ENCODE peak calls at places on chromosome 9, in four cellular contexts. F is psoas muscle, D is IMR-90, N is cardiac muscle cell. M is an unnamed sample. For H3K4me1, the result is how much of the 10 kb centered on the place peaks cover.

GRCh38 chr9:116491219-116491618 is 195.9 kb upstream of the TRIM32 start:
- DNase-seq in F (no peak), D (no peak), N (no peak), M (peak)

GRCh38 chr9:113636165-113636564 is 172.6 kb downstream of the RGS3 start:
- DNase-seq in F (no peak), D (peak), N (no peak), M (no peak)

GRCh38 chr9:86732514-86732913 is 214.8 kb downstream of the GAS1 start:
- DNase-seq in F (peak), D (peak), N (no peak), M (peak)

GRCh38 chr9:71854811-71855210 is 56.2 kb downstream of the ABHD17B start:
- DNase-seq in F (no peak), D (no peak), N (no peak), M (no peak)

GRCh38 chr9:12629091-12629490 is 64.1 kb upstream of the TYRP1 start:
- DNase-seq in F (no peak), D (no peak), N (no peak), M (no peak)

GRCh38 chr9:86706391-86706790 is 240.9 kb downstream of the GAS1 start:
- DNase-seq in F (no peak), D (peak), N (no peak), M (no peak)

GRCh38 chr9:71608825-71609452 is 159.4 kb downstream of the CEMIP2 start:
- DNase-seq in F (no peak), D (peak), N (no peak), M (no peak)

GRCh38 chr9:23526806-23527205 is 299.2 kb downstream of the ELAVL2 start:
- DNase-seq in F (no peak), D (no peak), N (no peak), M (no peak)

GRCh38 chr9:71691036-71691435 is 77.3 kb downstream of the CEMIP2 start:
- DNase-seq in F (no peak), D (no peak), N (no peak), M (no peak)

GRCh38 chr9:8782237-8782636 is 982.7 kb upstream of the DMAC1 start:
- DNase-seq in F (no peak), D (no peak), N (no peak), M (no peak)

GRCh38 chr9:132994410-132995120 is 16.1 kb downstream of the GFI1B start:
- DNase-seq in F (no peak), D (peak), N (no peak), M (peak)

GRCh38 chr9:136373300-136374182 is at the start of gene CARD9:
- DNase-seq in F (no peak), D (no peak), N (no peak), M (no peak)

GRCh38 chr9:32524558-32525461 is 1.2 kb downstream of the RIGI start:
- DNase-seq in F (no peak), D (no peak), N (no peak), M (peak)

GRCh38 chr9:35844628-35845301 is 15.7 kb downstream of the TMEM8B start:
- DNase-seq in F (no peak), D (peak), N (no peak), M (peak)

GRCh38 chr9:89175739-89176360 is 2.8 kb downstream of the SHC3 start:
- DNase-seq in F (no peak), D (no peak), N (no peak), M (peak)

GRCh38 chr9:119370816-119371215 is 1.6 kb upstream of the BRINP1 start:
- DNase-seq in F (peak), D (peak), N (peak), M (peak)

GRCh38 chr9:108776920-108777650 is 78.7 kb downstream of the ACTL7B start:
- DNase-seq in F (no peak), D (peak), N (no peak), M (peak)

GRCh38 chr9:130570200-130570599 is 9.2 kb upstream of the FUBP3 start:
- DNase-seq in F (no peak), D (peak), N (no peak), M (peak)

GRCh38 chr9:17472126-17472525 is 106.7 kb upstream of the SH3GL2 start:
- DNase-seq in F (no peak), D (peak), N (no peak), M (no peak)

GRCh38 chr9:130640681-130641080 is 23.7 kb upstream of the PRDM12 start:
- DNase-seq in F (peak), D (no peak), N (no peak), M (no peak)

GRCh38 chr9:100619194-100619593 is 41.3 kb downstream of the CAVIN4 start:
- DNase-seq in F (no peak), D (no peak), N (no peak), M (no peak)

GRCh38 chr9:114004221-114004716 is 73.8 kb downstream of the AMBP start:
- DNase-seq in F (peak), D (no peak), N (peak), M (no peak)

GRCh38 chr9:110555551-110555950 is 24.0 kb downstream of the SVEP1 start:
- DNase-seq in F (no peak), D (no peak), N (no peak), M (peak)

GRCh38 chr9:113886471-113886870 is 10.4 kb downstream of the ZNF618 start:
- DNase-seq in F (no peak), D (peak), N (no peak), M (peak)

GRCh38 chr9:72509635-72510034 is 11.8 kb upstream of the TMC1 start:
- DNase-seq in F (no peak), D (peak), N (no peak), M (no peak)

GRCh38 chr9:101705135-101705661 is 33.2 kb downstream of the GRIN3A start:
- DNase-seq in F (peak), D (no peak), N (peak), M (no peak)

GRCh38 chr9:21634951-21635350 is 152.8 kb upstream of the IFNE start:
- DNase-seq in F (no peak), D (no peak), N (no peak), M (no peak)

DNA sequence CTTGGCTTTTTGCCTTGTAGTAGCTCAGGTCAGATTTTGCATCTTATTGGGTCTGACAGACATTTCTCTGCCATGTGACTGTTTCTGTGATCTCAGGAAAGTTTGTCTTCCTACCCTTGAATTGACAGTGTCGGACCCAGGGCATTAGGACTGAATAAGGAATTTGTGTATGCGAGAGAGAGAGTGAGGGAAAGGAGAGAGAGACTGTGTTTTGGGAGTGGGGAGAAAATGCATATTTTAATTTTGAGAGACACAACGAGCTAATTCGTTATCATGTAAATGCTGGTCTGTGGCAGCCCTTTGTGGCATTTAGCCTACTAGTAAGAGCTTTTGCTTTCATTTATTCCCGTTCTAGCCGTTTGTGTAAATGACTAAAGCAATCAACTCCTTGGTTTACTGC is 79.9 kb upstream of the MAMDC2 start:
- DNase-seq in F (no peak), D (no peak), N (no peak), M (no peak)
- H3K4me1 ChIP-seq in F (under half), D (under half), N (under half), M (under half)

GRCh38 chr9:34653610-34654072 is 1.7 kb downstream of the IL11RA start:
- DNase-seq in F (no peak), D (peak), N (peak), M (peak)

GRCh38 chr9:34653131-34653530 is 1.1 kb downstream of the IL11RA start:
- DNase-seq in F (no peak), D (peak), N (no peak), M (no peak)

GRCh38 chr9:34651286-34651685 is 699 bp upstream of the IL11RA start:
- DNase-seq in F (no peak), D (peak), N (no peak), M (peak)

GRCh38 chr9:34651876-34652602 is at the start of gene IL11RA:
- DNase-seq in F (peak), D (peak), N (peak), M (peak)

DNA sequence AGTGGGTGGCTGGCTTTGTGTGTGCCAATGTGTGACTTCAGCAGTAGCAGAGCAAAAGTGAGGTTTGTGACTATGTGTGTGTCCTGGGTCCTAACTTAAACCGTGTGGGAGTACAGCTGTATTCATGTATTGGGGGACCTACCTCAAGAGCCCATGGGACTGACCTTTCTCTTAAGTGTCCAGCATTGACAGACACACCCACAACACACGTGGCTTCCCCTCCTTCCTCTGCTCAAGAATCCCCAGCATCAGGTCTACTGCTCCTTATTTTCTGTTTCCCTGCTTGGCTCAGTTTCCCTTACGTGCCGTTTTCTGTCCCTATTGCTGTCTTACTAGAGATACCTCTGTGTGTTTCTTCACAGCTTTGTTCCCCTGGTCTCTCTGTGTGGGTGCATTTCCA is 623 bp downstream of the IL11RA start:
- DNase-seq in F (no peak), D (no peak), N (no peak), M (no peak)
- H3K4me1 ChIP-seq in F (under half), D (under half), N (under half), M (under half)

GRCh38 chr9:95010431-95010838 is 283.9 kb downstream of the AOPEP start:
- DNase-seq in F (no peak), D (no peak), N (no peak), M (no peak)

GRCh38 chr9:95005276-95006141 is 279.0 kb downstream of the AOPEP start:
- DNase-seq in F (no peak), D (no peak), N (no peak), M (peak)

GRCh38 chr9:95009459-95009858 is 283.0 kb downstream of the AOPEP start:
- DNase-seq in F (no peak), D (no peak), N (no peak), M (peak)

GRCh38 chr9:95007470-95007869 is 281.0 kb downstream of the AOPEP start:
- DNase-seq in F (no peak), D (no peak), N (no peak), M (peak)

DNA sequence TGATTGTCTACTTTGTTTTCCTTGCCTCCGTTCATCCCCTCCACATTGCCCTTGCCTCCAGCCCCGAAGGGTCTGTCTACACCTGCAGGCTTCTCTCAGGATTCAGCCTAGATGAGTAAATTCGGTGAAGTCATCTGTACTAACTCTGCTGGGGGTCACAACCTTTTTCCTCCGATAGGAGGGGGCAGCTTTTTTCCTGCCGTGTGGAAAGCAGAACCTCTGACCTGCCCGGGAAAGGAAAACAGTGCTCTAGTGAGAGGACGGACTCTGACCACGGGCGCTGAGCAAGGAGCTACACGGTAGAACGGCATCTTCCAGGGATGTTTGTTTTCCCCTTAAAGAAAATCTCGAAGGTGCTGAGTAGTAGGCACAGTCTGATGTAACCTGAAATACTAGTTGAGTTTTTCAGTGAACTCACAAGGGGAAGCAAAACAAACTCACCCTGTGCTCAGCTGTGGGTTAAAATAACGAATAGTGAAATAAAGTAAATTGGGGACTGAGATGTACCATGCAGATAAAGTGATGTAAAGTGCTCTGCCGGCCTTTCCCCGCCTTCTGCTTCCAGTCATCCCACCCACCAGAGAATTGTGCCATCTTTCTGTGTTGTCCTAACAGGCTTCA is 281.8 kb downstream of the AOPEP start:
- DNase-seq in F (peak), D (no peak), N (no peak), M (no peak)
- H3K4me1 ChIP-seq in F (half or more), D (under half), N (under half), M (under half)

DNA sequence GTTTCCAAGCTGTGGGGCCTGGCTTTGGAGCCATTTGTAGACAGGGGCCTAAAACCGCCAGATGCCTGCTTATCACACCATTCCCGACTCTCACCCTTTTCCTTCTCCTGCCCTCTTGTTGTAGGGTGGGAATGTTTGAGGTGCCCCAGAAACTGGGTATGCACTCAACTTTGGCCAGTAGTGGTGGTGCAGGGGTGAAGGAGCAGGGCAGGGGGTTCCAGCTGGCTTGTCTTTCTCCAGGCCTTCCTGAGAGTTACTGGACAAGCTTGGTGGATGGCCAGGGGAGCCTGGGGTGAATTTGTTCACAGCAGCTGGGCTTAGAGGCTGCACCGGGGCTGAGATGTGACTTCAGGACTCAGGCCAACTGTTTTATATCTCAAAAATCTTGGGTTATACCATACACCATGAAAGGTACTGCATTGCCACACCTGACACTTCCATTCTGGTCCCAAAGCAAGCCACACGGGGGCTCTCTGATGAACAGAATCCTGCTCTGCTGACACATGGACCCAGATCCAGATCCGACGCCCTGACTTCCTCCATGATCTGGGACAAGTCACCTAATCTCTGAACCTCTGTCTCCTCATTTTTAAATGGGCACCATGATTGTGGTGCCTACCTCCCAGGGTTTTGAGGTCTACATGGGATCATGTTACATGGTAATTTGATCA is 62.1 kb downstream of the DAB2IP start:
- DNase-seq in F (no peak), D (no peak), N (no peak), M (no peak)
- H3K4me1 ChIP-seq in F (half or more), D (under half), N (under half), M (under half)